ENCODE peak calls at places on chromosomes 4 and X, in five cellular contexts. A is trophoblast cell, S is IMR-90, J is H9, C is H1. Y is an unnamed sample.

GRCh38 chr4:77776182-77777134 is 42.7 kb downstream of the CNOT6L start:
- DNase-seq in C (no peak), S (peak; percentile 58), A (peak; percentile 7), J (no peak), Y (no peak)

GRCh38 chrX:15497865-15498264 is 2.7 kb upstream of the BMX start:
- DNase-seq in J (peak; percentile 72), S (peak; percentile 33), A (no peak), C (no peak), Y (peak; percentile 39)

GRCh38 chr4:11366859-11367258 is 61.8 kb downstream of the HS3ST1 start:
- DNase-seq in A (no peak), C (no peak), S (no peak), J (no peak), Y (no peak)

GRCh38 chrX:74421181-74422028 is at the start of gene SLC16A2:
- DNase-seq in J (peak; percentile 69), A (peak; percentile 55), S (peak; percentile 79), C (no peak), Y (peak; percentile 62)

GRCh38 chrX:153688071-153688470 is 345 bp downstream of the SLC6A8 start:
- DNase-seq in S (no peak), A (no peak), C (no peak), J (no peak), Y (no peak)

GRCh38 chr4:52028970-52029369 is 8.8 kb upstream of the LRRC66 start:
- DNase-seq in A (no peak), C (no peak), J (no peak), S (peak; percentile 79), Y (no peak)

GRCh38 chr4:68346461-68346860 is 3.4 kb downstream of the YTHDC1 start:
- DNase-seq in C (no peak), A (peak; percentile 38), J (no peak), S (no peak), Y (no peak)

GRCh38 chr4:54877006-54877405 is 219.2 kb downstream of the KIT start:
- DNase-seq in S (peak; percentile 83), J (no peak), A (no peak), C (no peak), Y (no peak)

GRCh38 chr4:72974694-72975487 is 94.6 kb downstream of the COX18 start:
- DNase-seq in A (no peak), S (peak; percentile 56), J (no peak), C (no peak), Y (no peak)

GRCh38 chrX:41594634-41595033 is 94.1 kb upstream of the GPR34 start:
- DNase-seq in A (no peak), S (no peak), J (no peak), C (no peak), Y (no peak)
- H2AK5ac ChIP-seq in A (no peak overlapping the region), S (no peak overlapping the region), J (no peak overlapping the region), C (no peak overlapping the region), Y (no peak overlapping the region)

DNA sequence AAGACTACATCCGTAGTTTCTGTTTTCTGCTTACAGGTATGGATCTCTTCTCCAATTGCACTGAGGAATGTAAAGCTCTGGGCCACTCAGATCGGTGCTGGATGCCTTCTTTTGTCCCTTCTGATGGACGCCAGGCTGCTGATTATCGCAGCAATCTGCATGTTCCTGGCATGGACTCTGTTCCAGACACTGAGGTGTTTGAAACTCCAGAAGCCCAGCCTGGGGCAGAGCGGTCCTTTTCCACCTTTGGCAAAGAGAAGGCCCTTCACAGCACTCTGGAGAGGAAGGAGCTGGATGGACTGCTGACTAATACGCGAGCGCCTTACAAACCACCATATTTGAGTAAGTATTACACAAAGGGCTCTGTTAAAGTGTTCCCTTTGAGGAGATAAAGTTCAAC is 13.8 kb downstream of the PCDH10 start:
- DNase-seq in J (no peak), A (no peak), S (no peak), C (no peak), Y (no peak)
- H2AFZ ChIP-seq in J (no peak overlapping the region), A (no peak overlapping the region), S (no peak overlapping the region), C (no peak overlapping the region), Y (peak overlapping the region; percentile 57)

GRCh38 chr4:173793937-173794510 is 264.0 kb upstream of the HAND2 start:
- DNase-seq in C (no peak), S (peak; percentile 78), J (no peak), A (no peak), Y (no peak)
- H3K4me1 ChIP-seq in C (no peaks in the 10 kb centered on the region), S (peaks cover 2% of the 10 kb centered on the region), J (no peaks in the 10 kb centered on the region), A (no peaks in the 10 kb centered on the region), Y (no peaks in the 10 kb centered on the region)

GRCh38 chrX:40843643-40844042 is 108.3 kb upstream of the MED14 start:
- DNase-seq in S (no peak), J (no peak), C (no peak), A (peak; percentile 84), Y (no peak)
- H2AK5ac ChIP-seq in S (no peak overlapping the region), J (peak overlapping the region; percentile 28), C (peak overlapping the region; percentile 88), A (no peak overlapping the region), Y (no peak overlapping the region)

GRCh38 chr4:158769175-158769831 is 477 bp downstream of the FNIP2 start:
- DNase-seq in J (peak; percentile 48), A (peak; percentile 38), S (no peak), C (no peak), Y (no peak)
- H2AFZ ChIP-seq in J (no peak overlapping the region), A (peak overlapping the region; percentile 99), S (peak overlapping the region; percentile 91), C (peak overlapping the region; percentile 90), Y (peak overlapping the region; percentile 92)

GRCh38 chr4:142358656-142359055 is 487.4 kb downstream of the INPP4B start:
- DNase-seq in A (peak; percentile 76), C (no peak), S (no peak), J (no peak), Y (no peak)
- H3K4me1 ChIP-seq in A (no peaks in the 10 kb centered on the region), C (no peaks in the 10 kb centered on the region), S (peaks cover 3% of the 10 kb centered on the region), J (no peaks in the 10 kb centered on the region), Y (no peaks in the 10 kb centered on the region)

GRCh38 chr4:56466910-56467283 is 520 bp upstream of the SRP72 start:
- DNase-seq in S (no peak), A (no peak), C (no peak), J (no peak), Y (no peak)

GRCh38 chr4:56467284-56468096 is at the start of gene SRP72:
- DNase-seq in C (peak; percentile 46), S (peak; percentile 85), J (peak; percentile 88), A (peak; percentile 98), Y (peak; percentile 77)

GRCh38 chr4:56463711-56464110 is 3.7 kb upstream of the SRP72 start:
- DNase-seq in J (no peak), S (no peak), C (no peak), A (no peak), Y (no peak)

GRCh38 chr4:56464581-56464980 is 2.8 kb upstream of the SRP72 start:
- DNase-seq in A (no peak), C (no peak), S (no peak), J (no peak), Y (no peak)

GRCh38 chr4:56465599-56466295 is 1.7 kb upstream of the SRP72 start:
- DNase-seq in J (no peak), C (no peak), A (peak; percentile 13), S (peak; percentile 48), Y (no peak)
- H2AK5ac ChIP-seq in J (no peak overlapping the region), C (no peak overlapping the region), A (no peak overlapping the region), S (peak overlapping the region; percentile 41), Y (no peak overlapping the region)

GRCh38 chr4:25547343-25547742 is 108.3 kb upstream of the SLC34A2 start:
- DNase-seq in S (no peak), J (no peak), C (no peak), A (no peak), Y (no peak)
- H2AFZ ChIP-seq in S (no peak overlapping the region), J (no peak overlapping the region), C (peak overlapping the region; percentile 56), A (no peak overlapping the region), Y (no peak overlapping the region)

GRCh38 chrX:150980711-150981110 is 2.4 kb upstream of the HMGB3 start:
- DNase-seq in C (no peak), A (no peak), S (no peak), J (no peak), Y (no peak)
- H3K4me1 ChIP-seq in C (peaks cover 6% of the 10 kb centered on the region), A (no peaks in the 10 kb centered on the region), S (no peaks in the 10 kb centered on the region), J (no peaks in the 10 kb centered on the region), Y (peaks cover 1% of the 10 kb centered on the region)

GRCh38 chr4:149755969-149756368 is 59.7 kb downstream of the IQCM start:
- DNase-seq in J (no peak), C (no peak), A (no peak), S (no peak), Y (no peak)
- H2AK5ac ChIP-seq in J (no peak overlapping the region), C (no peak overlapping the region), A (no peak overlapping the region), S (no peak overlapping the region), Y (no peak overlapping the region)

Y was measured in neuronal stem cell.